ENCODE peak calls at places on chromosomes 11 and 22, in nine cellular contexts. One of them, this sample, is unnamed.

GRCh38 chr22:17957683-17958082 is 66.7 kb downstream of the MICAL3 start:
- DNase-seq in transverse colon: no peak
- DNase-seq in tibial nerve: no peak
- DNase-seq in stomach: no peak
- DNase-seq in sigmoid colon: peak
- DNase-seq in HepG2: no peak
- DNase-seq in ovary: no peak
- DNase-seq in suprapubic skin: no peak
- DNase-seq in A549: no peak
- DNase-seq in this sample: peak

GRCh38 chr11:119641991-119642745 is 86.8 kb downstream of the NECTIN1 start:
- DNase-seq in transverse colon: no peak
- DNase-seq in A549: peak
- DNase-seq in sigmoid colon: no peak
- DNase-seq in stomach: no peak
- DNase-seq in ovary: no peak
- DNase-seq in tibial nerve: no peak
- DNase-seq in HepG2: peak
- DNase-seq in suprapubic skin: no peak
- DNase-seq in this sample: no peak

GRCh38 chr11:394034-394857 is at the start of gene PKP3:
- DNase-seq in HepG2: peak
- DNase-seq in tibial nerve: no peak
- DNase-seq in sigmoid colon: no peak
- DNase-seq in suprapubic skin: no peak
- DNase-seq in A549: peak
- DNase-seq in ovary: no peak
- DNase-seq in transverse colon: peak
- DNase-seq in stomach: peak
- DNase-seq in this sample: peak

GRCh38 chr22:27135582-27135981 is 478.2 kb downstream of the MIAT start:
- DNase-seq in stomach: no peak
- DNase-seq in suprapubic skin: no peak
- DNase-seq in A549: peak
- DNase-seq in HepG2: peak
- DNase-seq in transverse colon: no peak
- DNase-seq in sigmoid colon: no peak
- DNase-seq in tibial nerve: no peak
- DNase-seq in ovary: no peak
- DNase-seq in this sample: no peak

GRCh38 chr22:37990862-37991261 is 6.5 kb upstream of the SOX10 start:
- DNase-seq in transverse colon: no peak
- DNase-seq in sigmoid colon: no peak
- DNase-seq in suprapubic skin: no peak
- DNase-seq in ovary: no peak
- DNase-seq in stomach: no peak
- DNase-seq in tibial nerve: no peak
- DNase-seq in A549: no peak
- DNase-seq in HepG2: no peak
- DNase-seq in this sample: no peak

GRCh38 chr22:49994361-49995058 is 18.1 kb downstream of the IL17REL start:
- DNase-seq in stomach: peak
- DNase-seq in tibial nerve: no peak
- DNase-seq in suprapubic skin: no peak
- DNase-seq in ovary: peak
- DNase-seq in HepG2: no peak
- DNase-seq in A549: no peak
- DNase-seq in transverse colon: peak
- DNase-seq in sigmoid colon: peak
- DNase-seq in this sample: no peak

GRCh38 chr22:40426671-40427070 is 56.3 kb downstream of the SGSM3 start:
- DNase-seq in transverse colon: no peak
- DNase-seq in A549: no peak
- DNase-seq in HepG2: no peak
- DNase-seq in suprapubic skin: no peak
- DNase-seq in tibial nerve: no peak
- DNase-seq in ovary: no peak
- DNase-seq in sigmoid colon: peak
- DNase-seq in stomach: no peak
- DNase-seq in this sample: no peak

GRCh38 chr11:102807921-102808320 is 10.0 kb upstream of the MMP1 start:
- DNase-seq in A549: peak
- DNase-seq in tibial nerve: no peak
- DNase-seq in HepG2: peak
- DNase-seq in sigmoid colon: no peak
- DNase-seq in suprapubic skin: no peak
- DNase-seq in transverse colon: no peak
- DNase-seq in ovary: no peak
- DNase-seq in stomach: peak
- DNase-seq in this sample: peak

GRCh38 chr11:71283960-71284359 is 31.6 kb upstream of the SHANK2 start:
- DNase-seq in HepG2: peak
- DNase-seq in tibial nerve: no peak
- DNase-seq in sigmoid colon: peak
- DNase-seq in A549: no peak
- DNase-seq in transverse colon: peak
- DNase-seq in stomach: peak
- DNase-seq in suprapubic skin: no peak
- DNase-seq in ovary: no peak
- DNase-seq in this sample: peak

GRCh38 chr11:114813216-114813615 is 134.9 kb downstream of the NXPE2 start:
- DNase-seq in A549: no peak
- DNase-seq in suprapubic skin: no peak
- DNase-seq in transverse colon: no peak
- DNase-seq in stomach: no peak
- DNase-seq in sigmoid colon: no peak
- DNase-seq in ovary: no peak
- DNase-seq in tibial nerve: no peak
- DNase-seq in HepG2: no peak
- DNase-seq in this sample: no peak

GRCh38 chr11:59423835-59424234 is 2.4 kb downstream of the OR5A2 start:
- DNase-seq in HepG2: no peak
- DNase-seq in sigmoid colon: no peak
- DNase-seq in A549: no peak
- DNase-seq in ovary: no peak
- DNase-seq in stomach: no peak
- DNase-seq in suprapubic skin: no peak
- DNase-seq in tibial nerve: no peak
- DNase-seq in transverse colon: no peak
- DNase-seq in this sample: no peak

GRCh38 chr22:38051900-38052862 is 5.0 kb upstream of the PICK1 start:
- DNase-seq in tibial nerve: peak
- DNase-seq in A549: peak
- DNase-seq in HepG2: peak
- DNase-seq in suprapubic skin: peak
- DNase-seq in transverse colon: peak
- DNase-seq in stomach: peak
- DNase-seq in sigmoid colon: peak
- DNase-seq in ovary: peak
- DNase-seq in this sample: peak

GRCh38 chr11:34665077-34665835 is 44.4 kb downstream of the EHF start:
- DNase-seq in HepG2: peak
- DNase-seq in suprapubic skin: no peak
- DNase-seq in A549: no peak
- DNase-seq in transverse colon: no peak
- DNase-seq in tibial nerve: no peak
- DNase-seq in stomach: no peak
- DNase-seq in ovary: no peak
- DNase-seq in sigmoid colon: no peak
- DNase-seq in this sample: no peak
- TF ChIP-seq EP300 in HepG2: peak
- TF ChIP-seq EP300 in suprapubic skin: no peak
- TF ChIP-seq EP300 in A549: peak
- TF ChIP-seq EP300 in transverse colon: no peak
- TF ChIP-seq EP300 in tibial nerve: no peak
- TF ChIP-seq EP300 in stomach: no peak
- TF ChIP-seq EP300 in ovary: no peak
- TF ChIP-seq EP300 in sigmoid colon: no peak
- TF ChIP-seq EP300 in this sample: no peak

GRCh38 chr11:33894402-33894754 is 2.5 kb upstream of the LMO2 start:
- DNase-seq in sigmoid colon: no peak
- DNase-seq in transverse colon: no peak
- DNase-seq in stomach: no peak
- DNase-seq in ovary: no peak
- DNase-seq in suprapubic skin: no peak
- DNase-seq in HepG2: no peak
- DNase-seq in A549: no peak
- DNase-seq in tibial nerve: no peak
- DNase-seq in this sample: no peak

GRCh38 chr11:33891714-33892327 is at the start of gene LMO2:
- DNase-seq in stomach: no peak
- DNase-seq in tibial nerve: no peak
- DNase-seq in sigmoid colon: no peak
- DNase-seq in ovary: no peak
- DNase-seq in transverse colon: no peak
- DNase-seq in A549: no peak
- DNase-seq in HepG2: no peak
- DNase-seq in suprapubic skin: no peak
- DNase-seq in this sample: no peak

GRCh38 chr11:33892906-33893594 is 1.2 kb upstream of the LMO2 start:
- DNase-seq in stomach: no peak
- DNase-seq in HepG2: no peak
- DNase-seq in A549: no peak
- DNase-seq in transverse colon: no peak
- DNase-seq in ovary: no peak
- DNase-seq in sigmoid colon: no peak
- DNase-seq in tibial nerve: no peak
- DNase-seq in suprapubic skin: no peak
- DNase-seq in this sample: no peak

GRCh38 chr11:33895752-33896137 is 3.9 kb upstream of the LMO2 start:
- DNase-seq in HepG2: no peak
- DNase-seq in suprapubic skin: no peak
- DNase-seq in tibial nerve: no peak
- DNase-seq in transverse colon: no peak
- DNase-seq in sigmoid colon: no peak
- DNase-seq in ovary: no peak
- DNase-seq in stomach: no peak
- DNase-seq in A549: no peak
- DNase-seq in this sample: no peak

GRCh38 chr11:33893711-33894401 is 2.0 kb upstream of the LMO2 start:
- DNase-seq in tibial nerve: no peak
- DNase-seq in ovary: no peak
- DNase-seq in transverse colon: no peak
- DNase-seq in sigmoid colon: no peak
- DNase-seq in suprapubic skin: no peak
- DNase-seq in A549: no peak
- DNase-seq in HepG2: no peak
- DNase-seq in stomach: no peak
- DNase-seq in this sample: no peak
- TF ChIP-seq EP300 in tibial nerve: no peak
- TF ChIP-seq EP300 in ovary: no peak
- TF ChIP-seq EP300 in transverse colon: no peak
- TF ChIP-seq EP300 in sigmoid colon: no peak
- TF ChIP-seq EP300 in suprapubic skin: no peak
- TF ChIP-seq EP300 in A549: no peak
- TF ChIP-seq EP300 in HepG2: no peak
- TF ChIP-seq EP300 in stomach: no peak
- TF ChIP-seq EP300 in this sample: no peak

DNA sequence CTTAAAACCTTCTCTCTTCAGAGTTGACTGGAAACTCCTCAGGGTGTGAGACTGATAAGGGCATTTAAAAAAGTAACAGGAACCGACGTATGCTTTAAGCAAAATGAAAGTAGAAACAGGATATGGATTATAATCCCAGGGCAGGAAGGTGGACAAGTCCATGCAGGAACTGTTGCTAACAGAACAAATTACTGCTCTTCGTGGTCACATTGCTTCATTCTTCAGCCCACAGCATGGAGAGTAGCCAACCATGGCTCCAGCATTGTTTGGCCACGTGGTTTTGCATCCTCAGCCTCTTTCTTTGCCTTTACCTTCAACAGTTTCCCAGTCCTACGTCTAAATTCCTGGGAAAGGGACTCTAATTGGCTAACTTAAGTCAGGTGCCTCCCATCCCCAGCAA is 563.1 kb upstream of the ISX start:
- DNase-seq in ovary: no peak
- DNase-seq in A549: no peak
- DNase-seq in HepG2: no peak
- DNase-seq in sigmoid colon: no peak
- DNase-seq in tibial nerve: no peak
- DNase-seq in suprapubic skin: no peak
- DNase-seq in transverse colon: no peak
- DNase-seq in stomach: no peak
- DNase-seq in this sample: no peak
- TF ChIP-seq EP300 in ovary: no peak
- TF ChIP-seq EP300 in A549: no peak
- TF ChIP-seq EP300 in HepG2: no peak
- TF ChIP-seq EP300 in sigmoid colon: no peak
- TF ChIP-seq EP300 in tibial nerve: no peak
- TF ChIP-seq EP300 in suprapubic skin: no peak
- TF ChIP-seq EP300 in transverse colon: no peak
- TF ChIP-seq EP300 in stomach: no peak
- TF ChIP-seq EP300 in this sample: no peak

GRCh38 chr11:35524780-35525179 is 636 bp downstream of the PAMR1 start:
- DNase-seq in suprapubic skin: no peak
- DNase-seq in ovary: no peak
- DNase-seq in transverse colon: no peak
- DNase-seq in stomach: no peak
- DNase-seq in sigmoid colon: no peak
- DNase-seq in HepG2: no peak
- DNase-seq in tibial nerve: no peak
- DNase-seq in A549: no peak
- DNase-seq in this sample: no peak

GRCh38 chr11:35526370-35526792 is 965 bp upstream of the PAMR1 start:
- DNase-seq in tibial nerve: no peak
- DNase-seq in HepG2: no peak
- DNase-seq in suprapubic skin: no peak
- DNase-seq in stomach: no peak
- DNase-seq in A549: no peak
- DNase-seq in ovary: no peak
- DNase-seq in transverse colon: no peak
- DNase-seq in sigmoid colon: no peak
- DNase-seq in this sample: no peak

GRCh38 chr11:35523351-35523768 is 2.1 kb downstream of the PAMR1 start:
- DNase-seq in suprapubic skin: no peak
- DNase-seq in ovary: no peak
- DNase-seq in HepG2: no peak
- DNase-seq in sigmoid colon: no peak
- DNase-seq in A549: no peak
- DNase-seq in tibial nerve: no peak
- DNase-seq in transverse colon: no peak
- DNase-seq in stomach: no peak
- DNase-seq in this sample: no peak

GRCh38 chr11:35525501-35526175 is at the start of gene PAMR1:
- DNase-seq in tibial nerve: no peak
- DNase-seq in ovary: peak
- DNase-seq in HepG2: no peak
- DNase-seq in suprapubic skin: peak
- DNase-seq in A549: no peak
- DNase-seq in stomach: peak
- DNase-seq in transverse colon: peak
- DNase-seq in sigmoid colon: peak
- DNase-seq in this sample: peak

DNA sequence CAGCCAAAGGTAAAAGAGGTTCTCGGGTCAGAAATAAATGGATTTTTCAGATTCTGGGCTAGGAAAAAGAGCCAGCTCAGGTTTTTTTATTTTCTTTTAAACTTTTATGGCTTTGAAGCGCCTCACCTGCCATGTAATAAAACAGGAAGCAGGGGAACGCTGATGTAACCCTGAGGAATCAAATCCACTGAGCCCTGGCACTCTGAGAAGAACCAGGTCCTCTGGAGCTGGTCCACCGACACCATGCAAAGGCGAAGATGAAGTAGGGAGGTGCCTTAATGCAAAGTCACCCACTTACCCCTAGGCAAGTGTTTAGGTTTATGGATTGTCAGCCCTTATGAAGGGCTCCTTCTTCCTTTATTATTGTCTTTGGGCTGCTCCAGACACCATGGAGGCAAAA is 1.6 kb downstream of the PAMR1 start:
- DNase-seq in ovary: no peak
- DNase-seq in transverse colon: no peak
- DNase-seq in sigmoid colon: no peak
- DNase-seq in A549: no peak
- DNase-seq in stomach: no peak
- DNase-seq in HepG2: no peak
- DNase-seq in suprapubic skin: no peak
- DNase-seq in tibial nerve: no peak
- DNase-seq in this sample: no peak
- TF ChIP-seq EP300 in ovary: no peak
- TF ChIP-seq EP300 in transverse colon: no peak
- TF ChIP-seq EP300 in sigmoid colon: no peak
- TF ChIP-seq EP300 in A549: no peak
- TF ChIP-seq EP300 in stomach: no peak
- TF ChIP-seq EP300 in HepG2: no peak
- TF ChIP-seq EP300 in suprapubic skin: no peak
- TF ChIP-seq EP300 in tibial nerve: no peak
- TF ChIP-seq EP300 in this sample: no peak

This sample was measured in upper lobe of left lung.